ENCODE peak calls at places on chromosomes 13 and 19, in six cellular contexts. D, B, W, Z, J and F are unnamed samples. For H4K20me1, the result is how much of the 10 kb centered on the place peaks cover.

GRCh38 chr13:38543561-38543960 is 143.3 kb upstream of the FREM2 start:
- DNase-seq in D (no peak), B (no peak), W (no peak), Z (peak), J (no peak), F (peak)

GRCh38 chr19:18718015-18718526 is 34.6 kb downstream of the CRTC1 start:
- DNase-seq in D (no peak), B (no peak), W (no peak), Z (no peak), J (no peak), F (no peak)

GRCh38 chr13:112060431-112060830 is 6.5 kb upstream of the SOX1 start:
- DNase-seq in D (no peak), B (no peak), W (no peak), Z (no peak), J (no peak), F (no peak)

GRCh38 chr13:22009937-22010336 is 339.1 kb downstream of the FGF9 start:
- DNase-seq in D (no peak), B (no peak), W (no peak), Z (no peak), J (no peak), F (no peak)

GRCh38 chr13:91399189-91400093 is 1.0 kb downstream of the GPC5 start:
- DNase-seq in D (no peak), B (peak), W (no peak), Z (no peak), J (no peak), F (no peak)

GRCh38 chr19:11538232-11539036 is at the start of gene CNN1:
- DNase-seq in D (no peak), B (peak), W (peak), Z (peak), J (peak), F (peak)

GRCh38 chr19:33859016-33859415 is 62.3 kb downstream of the KCTD15 start:
- DNase-seq in D (no peak), B (no peak), W (no peak), Z (no peak), J (no peak), F (no peak)

GRCh38 chr13:95676100-95676774 is 702 bp upstream of the DNAJC3 start:
- DNase-seq in D (peak), B (no peak), W (peak), Z (peak), J (peak), F (peak)

GRCh38 chr13:108495686-108496363 is 133.6 kb upstream of the MYO16 start:
- DNase-seq in D (no peak), B (peak), W (peak), Z (no peak), J (no peak), F (peak)

GRCh38 chr19:10654610-10655456 is 687 bp downstream of the ILF3 start:
- DNase-seq in D (peak), B (peak), W (no peak), Z (peak), J (peak), F (no peak)

GRCh38 chr13:111612918-111613317 is 292.5 kb downstream of the TEX29 start:
- DNase-seq in D (no peak), B (no peak), W (no peak), Z (no peak), J (no peak), F (no peak)

GRCh38 chr13:95982144-95982543 is 71.1 kb downstream of the UGGT2 start:
- DNase-seq in D (no peak), B (no peak), W (no peak), Z (no peak), J (no peak), F (no peak)

GRCh38 chr19:16825312-16826168 is 3.7 kb upstream of the SIN3B start:
- DNase-seq in D (peak), B (peak), W (peak), Z (peak), J (peak), F (peak)

GRCh38 chr19:17109962-17110598 is 34.5 kb downstream of the MYO9B start:
- DNase-seq in D (no peak), B (no peak), W (no peak), Z (no peak), J (no peak), F (no peak)

GRCh38 chr19:41294393-41294792 is 15.6 kb upstream of the CCDC97 start:
- DNase-seq in D (no peak), B (no peak), W (no peak), Z (no peak), J (no peak), F (no peak)
- H4K20me1 ChIP-seq in D (under half), B (half or more), W (under half), Z (under half), J (under half), F (half or more)

GRCh38 chr19:7504684-7505083 is 11.2 kb upstream of the ZNF358 start:
- DNase-seq in D (no peak), B (no peak), W (no peak), Z (no peak), J (no peak), F (no peak)

GRCh38 chr19:7506385-7507328 is 9.2 kb upstream of the ZNF358 start:
- DNase-seq in D (peak), B (peak), W (peak), Z (peak), J (peak), F (peak)

GRCh38 chr19:7505682-7506384 is 10.1 kb upstream of the ZNF358 start:
- DNase-seq in D (no peak), B (peak), W (no peak), Z (peak), J (no peak), F (no peak)

GRCh38 chr19:7507884-7508283 is 8.0 kb upstream of the ZNF358 start:
- DNase-seq in D (peak), B (peak), W (peak), Z (peak), J (peak), F (peak)

GRCh38 chr19:7505288-7505681 is 10.6 kb upstream of the ZNF358 start:
- DNase-seq in D (peak), B (no peak), W (no peak), Z (no peak), J (no peak), F (no peak)
- TF ChIP-seq EZH2 in D (no peak), B (no peak), W (no peak), Z (no peak), J (no peak), F (no peak)

GRCh38 chr19:38362076-38362945 is 12.1 kb upstream of the PSMD8 start:
- DNase-seq in D (peak), B (peak), W (peak), Z (peak), J (peak), F (peak)
- H3K4me3 ChIP-seq in D (peak), B (peak), W (peak), Z (peak), J (peak), F (peak)

GRCh38 chr19:45059258-45059965 is 16.9 kb downstream of the ZNF296 start:
- DNase-seq in D (peak), B (peak), W (peak), Z (peak), J (peak), F (peak)

GRCh38 chr19:45058622-45059159 is 17.6 kb downstream of the ZNF296 start:
- DNase-seq in D (no peak), B (no peak), W (no peak), Z (no peak), J (no peak), F (no peak)

GRCh38 chr19:45051929-45052579 is 13.2 kb downstream of the CLASRP start:
- DNase-seq in D (no peak), B (no peak), W (no peak), Z (no peak), J (no peak), F (no peak)

GRCh38 chr19:45057444-45057843 is 18.6 kb downstream of the CLASRP start:
- DNase-seq in D (no peak), B (no peak), W (no peak), Z (no peak), J (no peak), F (no peak)

GRCh38 chr19:45056831-45057230 is 18.0 kb downstream of the CLASRP start:
- DNase-seq in D (no peak), B (no peak), W (no peak), Z (no peak), J (no peak), F (no peak)
- H4K20me1 ChIP-seq in D (half or more), B (under half), W (under half), Z (under half), J (under half), F (half or more)

DNA sequence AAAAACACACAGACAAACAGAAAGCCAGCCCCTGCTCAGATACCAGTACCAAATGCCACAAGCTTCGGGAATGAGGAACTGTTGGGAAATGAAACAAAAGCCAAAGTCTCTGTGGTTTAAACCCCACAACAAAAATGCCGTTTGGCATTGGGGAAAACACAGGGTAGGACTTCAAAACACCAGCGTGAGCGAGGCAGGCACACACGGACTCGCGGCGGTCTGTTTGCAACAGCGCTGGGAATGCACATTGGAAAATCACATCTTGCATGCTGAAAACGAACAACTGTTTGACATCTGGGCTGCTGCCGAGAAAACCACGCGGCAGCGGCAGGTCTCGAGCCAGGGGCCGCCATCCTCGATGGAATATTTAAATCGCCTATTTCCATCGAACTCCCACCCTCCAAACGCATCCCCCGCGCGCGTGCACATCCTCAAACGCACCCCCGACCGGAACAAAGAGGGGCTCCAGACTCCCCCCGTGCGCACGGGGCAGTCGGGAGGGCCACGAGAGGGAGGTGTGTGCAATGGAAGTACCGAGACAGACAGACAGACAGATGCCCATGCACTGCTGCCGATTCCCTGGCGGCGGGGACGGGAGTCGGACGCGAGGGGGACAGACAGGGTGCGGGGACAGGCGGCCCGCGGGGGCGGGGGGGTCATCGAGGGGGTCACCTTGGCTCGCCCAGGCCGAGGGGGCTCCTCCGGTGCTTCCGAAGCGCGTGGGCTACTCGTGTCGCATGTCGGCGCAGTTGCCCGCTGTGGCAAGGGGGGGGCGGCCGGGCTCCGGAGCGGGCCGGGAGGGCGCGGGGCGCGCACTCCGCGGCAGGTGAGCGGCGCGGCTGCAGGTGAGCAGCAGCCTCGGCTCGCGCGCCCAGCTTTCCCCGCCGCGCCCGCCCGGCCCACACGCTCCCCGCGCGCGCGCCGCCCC is at the start of gene GPR12:
- DNase-seq in D (no peak), B (peak), W (peak), Z (peak), J (peak), F (no peak)
- TF ChIP-seq EZH2 in D (no peak), B (peak), W (peak), Z (peak), J (peak), F (peak)